ENCODE peak calls at places on chromosomes 3 and 15, in nine cellular contexts. O is mammary epithelial cell; P is tibial artery; L is DND-41; E is stomach; N is spleen; C is neuronal stem cell; V is CD8-positive, alpha-beta memory T cell; K is MM.1S. J is an unnamed sample. For H3K27me3, the result is how much of the 10 kb centered on the place peaks cover.

GRCh38 chr15:80834402-80834801 is 55.2 kb downstream of the CEMIP start:
- DNase-seq in O (no peak), P (no peak), L (no peak), E (no peak), N (no peak), C (no peak), V (no peak), K (no peak), J (no peak)

GRCh38 chr15:95932676-95933075 is 397.8 kb upstream of the NR2F2 start:
- DNase-seq in O (peak), P (no peak), L (no peak), E (no peak), N (no peak), C (no peak), V (no peak), K (no peak), J (no peak)

GRCh38 chr3:113086506-113087461 is 96.0 kb downstream of the GTPBP8 start:
- DNase-seq in O (no peak), P (no peak), L (no peak), E (no peak), N (no peak), C (peak), V (no peak), K (no peak), J (no peak)

GRCh38 chr15:95051881-95052280 is 820.5 kb downstream of the MCTP2 start:
- DNase-seq in O (no peak), P (no peak), L (no peak), E (no peak), N (no peak), C (no peak), V (no peak), K (no peak), J (no peak)

GRCh38 chr3:183730361-183730760 is 32.8 kb downstream of the YEATS2 start:
- DNase-seq in O (no peak), P (no peak), L (no peak), E (no peak), N (no peak), C (no peak), V (no peak), K (no peak), J (no peak)

GRCh38 chr15:99996667-99997066 is 263.4 kb upstream of the LYSMD4 start:
- DNase-seq in O (no peak), P (no peak), L (no peak), E (no peak), N (no peak), C (no peak), V (no peak), K (no peak), J (no peak)

GRCh38 chr15:44289352-44289790 is 852 bp downstream of the GOLM2 start:
- DNase-seq in O (no peak), P (no peak), L (peak), E (no peak), N (no peak), C (no peak), V (no peak), K (no peak), J (no peak)

GRCh38 chr3:138460536-138461205 is 26.3 kb downstream of the ESYT3 start:
- DNase-seq in O (no peak), P (no peak), L (no peak), E (no peak), N (no peak), C (no peak), V (no peak), K (no peak), J (no peak)

GRCh38 chr3:156388469-156389150 is 166.3 kb downstream of the SSR3 start:
- DNase-seq in O (no peak), P (no peak), L (no peak), E (no peak), N (no peak), C (no peak), V (no peak), K (peak), J (no peak)

GRCh38 chr15:49832421-49832980 is 211.7 kb downstream of the DTWD1 start:
- DNase-seq in O (no peak), P (no peak), L (peak), E (no peak), N (no peak), C (no peak), V (no peak), K (no peak), J (peak)

GRCh38 chr3:122773856-122774535 is 19.6 kb downstream of the HSPBAP1 start:
- DNase-seq in O (no peak), P (no peak), L (no peak), E (no peak), N (no peak), C (no peak), V (no peak), K (peak), J (no peak)

DNA sequence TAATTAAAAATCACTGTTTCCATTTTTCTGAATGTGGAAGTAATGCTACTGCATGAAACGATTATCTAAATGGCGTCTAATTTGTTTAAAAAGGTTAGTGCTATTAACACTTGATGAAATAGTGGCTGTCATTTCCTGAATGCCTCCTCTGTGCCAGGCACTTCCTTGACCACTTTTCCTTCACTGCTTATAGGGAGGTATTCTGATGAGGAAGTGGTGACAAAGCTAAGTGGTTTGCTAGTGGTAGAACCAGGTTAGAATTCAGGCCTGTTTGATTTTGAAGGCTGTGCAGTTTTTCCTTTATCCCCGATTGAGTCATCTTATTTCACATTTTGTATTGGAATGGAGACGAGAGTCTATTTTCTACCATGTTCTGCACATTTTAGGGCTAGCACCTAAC is 119.0 kb downstream of the USP13 start:
- DNase-seq in O (no peak), P (no peak), L (no peak), E (no peak), N (no peak), C (no peak), V (no peak), K (no peak), J (no peak)
- H3K27ac ChIP-seq in O (no peak), P (no peak), L (no peak), E (no peak), N (no peak), C (no peak), V (no peak), K (no peak), J (no peak)

GRCh38 chr15:60283936-60284335 is 113.8 kb downstream of the ANXA2 start:
- DNase-seq in O (peak), P (no peak), L (no peak), E (no peak), N (no peak), C (no peak), V (no peak), K (no peak), J (no peak)
- H3K27me3 ChIP-seq in O (under half), P (under half), L (under half), E (under half), N (under half), C (under half), V (under half), K (under half), J (under half)

DNA sequence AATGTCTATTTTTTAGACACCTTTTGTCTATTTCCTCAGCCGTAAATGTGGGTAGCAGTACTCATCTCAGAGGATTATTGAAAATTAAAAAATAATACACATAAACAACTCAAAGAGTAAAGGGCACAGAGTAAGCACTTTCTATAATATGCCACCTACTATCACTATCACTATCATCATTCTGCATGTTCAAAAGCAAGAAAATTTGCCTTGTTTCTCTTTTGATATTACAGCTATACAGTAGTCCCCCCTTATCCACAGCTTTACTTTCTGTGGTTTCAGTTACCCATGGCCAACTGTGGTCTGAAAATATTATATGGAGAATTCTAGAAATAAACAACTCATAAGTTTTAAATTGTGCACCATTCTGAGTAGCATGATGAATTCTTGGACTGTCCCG is 27.7 kb downstream of the CLASP2 start:
- DNase-seq in O (no peak), P (no peak), L (no peak), E (no peak), N (no peak), C (no peak), V (no peak), K (no peak), J (no peak)
- H3K27ac ChIP-seq in O (no peak), P (no peak), L (no peak), E (no peak), N (no peak), C (no peak), V (no peak), K (no peak), J (no peak)

DNA sequence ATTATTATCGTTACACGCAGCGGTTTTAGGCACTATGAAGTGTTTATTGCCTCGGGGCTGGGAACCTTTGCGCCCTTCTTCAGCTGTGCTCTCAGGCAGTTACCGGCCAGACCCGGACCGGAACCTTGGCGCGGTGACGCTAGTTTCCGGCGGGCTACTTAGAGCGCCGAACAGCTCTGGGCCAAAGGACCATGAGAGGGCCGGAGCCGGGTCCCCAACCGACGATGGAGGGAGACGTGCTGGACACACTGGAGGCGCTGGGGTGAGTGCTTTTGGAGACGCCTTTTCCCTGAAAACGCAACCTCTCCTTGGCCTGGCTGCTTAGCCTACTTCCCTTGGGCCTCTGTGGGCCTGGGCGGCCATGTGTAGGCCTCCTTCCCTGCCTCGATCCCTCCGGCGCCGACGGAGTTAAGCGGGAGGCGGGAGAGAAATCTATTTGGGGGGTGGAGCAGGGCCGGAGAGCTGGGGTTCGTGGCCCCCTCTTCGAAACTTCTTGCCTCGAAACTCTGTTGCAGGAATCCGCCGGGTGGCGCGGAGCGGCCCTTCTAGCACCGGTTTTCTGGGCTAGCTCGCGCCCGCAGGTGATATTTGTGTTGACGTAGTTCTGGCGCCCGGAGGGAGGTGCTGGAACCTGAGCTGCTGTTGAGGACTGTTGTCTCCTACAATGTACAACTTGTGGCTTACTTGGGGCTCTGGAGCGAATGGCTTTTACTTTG is at the start of gene FAM98B:
- DNase-seq in O (peak), P (peak), L (peak), E (peak), N (peak), C (peak), V (peak), K (peak), J (peak)
- H3K27me3 ChIP-seq in O (under half), P (under half), L (under half), E (under half), N (under half), C (under half), V (under half), K (under half), J (under half)

GRCh38 chr3:172179680-172180399 is 140.5 kb downstream of the FNDC3B start:
- DNase-seq in O (no peak), P (no peak), L (no peak), E (no peak), N (no peak), C (no peak), V (no peak), K (peak), J (peak)
- H3K27ac ChIP-seq in O (no peak), P (no peak), L (no peak), E (peak), N (no peak), C (no peak), V (no peak), K (peak), J (no peak)

GRCh38 chr3:14561051-14561634 is 21.0 kb upstream of the GRIP2 start:
- DNase-seq in O (peak), P (no peak), L (no peak), E (no peak), N (no peak), C (no peak), V (no peak), K (no peak), J (no peak)
- H3K27me3 ChIP-seq in O (under half), P (under half), L (under half), E (under half), N (under half), C (half or more), V (under half), K (half or more), J (under half)

GRCh38 chr3:114401346-114401745 is 107.5 kb downstream of the TIGIT start:
- DNase-seq in O (no peak), P (no peak), L (no peak), E (no peak), N (no peak), C (no peak), V (no peak), K (no peak), J (no peak)
- H3K27ac ChIP-seq in O (peak), P (no peak), L (no peak), E (no peak), N (no peak), C (no peak), V (no peak), K (no peak), J (no peak)